ENCODE peak calls at places on chromosomes 6 and 20, in seven cellular contexts. F is endothelial cell, E is fibroblast of lung, X is GM20000, B is foreskin fibroblast, A is Peyer's patch, S is heart left ventricle. W is an unnamed sample.

GRCh38 chr6:150354754-150355571 is 13.8 kb upstream of the IYD start:
- DNase-seq in F (no peak), E (no peak), X (no peak), B (no peak), A (no peak), S (no peak), W (no peak)

GRCh38 chr6:165245287-165245686 is 64.1 kb downstream of the C6orf118 start:
- DNase-seq in F (no peak), E (no peak), X (no peak), B (no peak), A (no peak), S (no peak), W (no peak)

GRCh38 chr20:6711950-6712634 is 55.4 kb upstream of the BMP2 start:
- DNase-seq in F (no peak), E (no peak), X (no peak), B (no peak), A (no peak), S (no peak), W (no peak)

GRCh38 chr6:107811591-107812218 is 12.4 kb downstream of the SCML4 start:
- DNase-seq in F (no peak), E (no peak), X (no peak), B (peak), A (no peak), S (no peak), W (no peak)

GRCh38 chr20:32467506-32468312 is 109.6 kb downstream of the ASXL1 start:
- DNase-seq in F (no peak), E (no peak), X (no peak), B (no peak), A (peak), S (no peak), W (no peak)

GRCh38 chr6:75098709-75099108 is 107.1 kb downstream of the COL12A1 start:
- DNase-seq in F (no peak), E (peak), X (no peak), B (peak), A (no peak), S (peak), W (no peak)

GRCh38 chr20:32164984-32165735 is 42.4 kb downstream of the PLAGL2 start:
- DNase-seq in F (no peak), E (no peak), X (no peak), B (no peak), A (peak), S (no peak), W (no peak)

GRCh38 chr6:111805511-111806181 is 67.6 kb downstream of the FYN start:
- DNase-seq in F (no peak), E (peak), X (peak), B (peak), A (no peak), S (no peak), W (peak)

DNA sequence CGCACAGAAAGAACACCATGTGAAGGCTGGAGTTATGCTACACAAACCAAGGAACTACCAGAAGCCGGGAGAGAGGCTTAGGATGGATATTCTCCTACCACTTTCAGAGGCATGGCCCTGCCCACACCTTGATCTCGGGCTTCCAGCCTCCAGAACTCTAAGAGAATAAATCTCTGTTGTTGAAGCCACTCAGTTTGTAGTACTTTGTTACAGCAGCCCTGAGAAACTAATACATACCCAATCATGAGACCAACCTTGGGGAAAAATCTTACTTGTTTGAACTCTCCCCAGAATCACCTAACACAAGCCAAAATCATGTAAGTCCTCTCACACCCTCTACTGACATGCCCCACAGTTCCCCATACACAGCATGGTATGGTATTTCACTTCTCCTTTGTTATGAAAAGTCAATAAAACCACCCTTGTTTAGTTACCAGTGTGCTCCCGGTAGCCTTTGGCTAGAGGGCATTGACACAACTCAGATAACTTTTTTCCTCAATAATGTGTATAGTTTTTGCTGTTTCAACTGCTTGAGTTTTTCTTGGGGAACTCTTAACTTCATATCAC is 40.7 kb upstream of the SLC2A12 start:
- DNase-seq in F (no peak), E (no peak), X (no peak), B (no peak), A (no peak), S (no peak), W (no peak)
- TF ChIP-seq CTCF in F (no peak), E (no peak), X (no peak), B (no peak), A (no peak), S (no peak), W (no peak)

GRCh38 chr6:56021943-56022342 is 146.6 kb upstream of the BMP5 start:
- DNase-seq in F (no peak), E (no peak), X (no peak), B (no peak), A (no peak), S (no peak), W (no peak)
- TF ChIP-seq CTCF in F (no peak), E (no peak), X (no peak), B (no peak), A (no peak), S (no peak), W (no peak)

GRCh38 chr6:136651982-136652381 is 101.8 kb upstream of the MAP7 start:
- DNase-seq in F (no peak), E (no peak), X (no peak), B (no peak), A (no peak), S (no peak), W (no peak)

GRCh38 chr6:136655251-136656014 is 105.2 kb upstream of the MAP7 start:
- DNase-seq in F (no peak), E (no peak), X (no peak), B (no peak), A (no peak), S (no peak), W (no peak)

GRCh38 chr6:136656121-136656520 is 105.9 kb upstream of the MAP7 start:
- DNase-seq in F (no peak), E (peak), X (no peak), B (no peak), A (no peak), S (no peak), W (no peak)

GRCh38 chr6:136652656-136653055 is 102.4 kb upstream of the MAP7 start:
- DNase-seq in F (no peak), E (no peak), X (no peak), B (no peak), A (no peak), S (no peak), W (no peak)

DNA sequence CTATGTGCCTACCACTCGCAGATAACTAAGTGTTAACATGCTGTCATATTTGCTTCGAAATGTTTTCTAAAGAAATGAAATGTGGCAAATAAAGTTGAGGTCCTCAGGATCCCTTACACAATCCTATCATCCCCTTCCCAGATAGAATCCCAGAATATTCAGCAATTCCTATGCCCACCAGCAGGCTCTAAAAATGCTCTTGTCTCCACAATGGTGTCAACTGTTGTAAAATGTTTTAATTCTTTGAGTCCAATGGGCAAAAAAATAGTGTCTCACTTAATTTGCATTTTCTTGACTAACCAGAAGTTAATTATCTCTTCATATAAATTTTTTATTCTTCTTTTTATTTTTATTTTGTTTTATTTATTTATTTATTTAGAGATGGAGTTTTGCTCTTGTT is 103.9 kb upstream of the MAP7 start:
- DNase-seq in F (no peak), E (no peak), X (no peak), B (no peak), A (no peak), S (no peak), W (no peak)
- TF ChIP-seq CTCF in F (peak), E (peak), X (no peak), B (no peak), A (peak), S (no peak), W (no peak)

GRCh38 chr6:125124250-125124777 is 29.3 kb upstream of the TPD52L1 start:
- DNase-seq in F (no peak), E (no peak), X (no peak), B (no peak), A (no peak), S (no peak), W (no peak)
- TF ChIP-seq CTCF in F (no peak), E (no peak), X (no peak), B (no peak), A (no peak), S (no peak), W (no peak)

DNA sequence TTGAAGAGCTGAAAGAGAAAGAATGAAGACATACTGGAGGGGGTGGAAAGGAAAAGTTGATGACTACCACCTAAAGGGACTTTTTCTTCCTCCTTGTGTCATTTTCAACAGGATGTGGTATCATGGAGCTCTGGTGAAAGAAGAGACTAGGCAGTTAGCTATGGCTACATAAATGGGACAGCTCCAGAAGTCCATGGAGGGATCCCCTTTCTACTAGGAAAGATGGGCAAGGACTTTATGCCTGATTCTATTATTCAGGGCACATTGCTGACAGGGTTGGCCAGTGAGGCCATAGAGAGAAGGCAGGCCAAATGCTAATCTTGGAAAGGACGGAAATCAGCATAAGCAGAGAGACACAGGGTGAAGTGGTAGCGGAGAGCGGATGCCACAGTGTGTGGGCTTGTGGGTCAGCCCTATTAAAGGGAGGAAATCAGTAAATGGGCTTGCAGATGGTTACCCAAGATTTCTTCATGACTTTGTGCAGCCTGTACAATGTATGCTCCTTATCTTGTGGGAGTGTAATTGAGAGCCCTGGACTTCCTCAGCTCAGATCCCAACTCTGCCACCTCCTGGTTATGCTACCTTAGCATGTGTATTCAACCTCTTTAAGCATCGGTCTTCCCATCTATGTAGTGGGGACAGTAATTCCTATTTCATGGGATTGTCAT is 77.4 kb upstream of the TMEM170B start:
- DNase-seq in F (no peak), E (no peak), X (peak), B (peak), A (no peak), S (no peak), W (peak)
- TF ChIP-seq CTCF in F (no peak), E (no peak), X (no peak), B (no peak), A (no peak), S (peak), W (no peak)

GRCh38 chr20:19073584-19074198 is 138.8 kb upstream of the SLC24A3 start:
- DNase-seq in F (no peak), E (no peak), X (no peak), B (no peak), A (no peak), S (no peak), W (no peak)
- TF ChIP-seq CTCF in F (peak), E (no peak), X (no peak), B (no peak), A (no peak), S (peak), W (no peak)

GRCh38 chr6:4844108-4844507 is 67.9 kb downstream of the CDYL start:
- DNase-seq in F (no peak), E (no peak), X (no peak), B (no peak), A (no peak), S (no peak), W (no peak)
- TF ChIP-seq CTCF in F (peak), E (no peak), X (peak), B (no peak), A (no peak), S (peak), W (no peak)

GRCh38 chr20:653590-654426 is 808 bp upstream of the SRXN1 start:
- DNase-seq in F (no peak), E (no peak), X (no peak), B (no peak), A (no peak), S (no peak), W (no peak)
- TF ChIP-seq CTCF in F (peak), E (no peak), X (no peak), B (no peak), A (no peak), S (no peak), W (no peak)

DNA sequence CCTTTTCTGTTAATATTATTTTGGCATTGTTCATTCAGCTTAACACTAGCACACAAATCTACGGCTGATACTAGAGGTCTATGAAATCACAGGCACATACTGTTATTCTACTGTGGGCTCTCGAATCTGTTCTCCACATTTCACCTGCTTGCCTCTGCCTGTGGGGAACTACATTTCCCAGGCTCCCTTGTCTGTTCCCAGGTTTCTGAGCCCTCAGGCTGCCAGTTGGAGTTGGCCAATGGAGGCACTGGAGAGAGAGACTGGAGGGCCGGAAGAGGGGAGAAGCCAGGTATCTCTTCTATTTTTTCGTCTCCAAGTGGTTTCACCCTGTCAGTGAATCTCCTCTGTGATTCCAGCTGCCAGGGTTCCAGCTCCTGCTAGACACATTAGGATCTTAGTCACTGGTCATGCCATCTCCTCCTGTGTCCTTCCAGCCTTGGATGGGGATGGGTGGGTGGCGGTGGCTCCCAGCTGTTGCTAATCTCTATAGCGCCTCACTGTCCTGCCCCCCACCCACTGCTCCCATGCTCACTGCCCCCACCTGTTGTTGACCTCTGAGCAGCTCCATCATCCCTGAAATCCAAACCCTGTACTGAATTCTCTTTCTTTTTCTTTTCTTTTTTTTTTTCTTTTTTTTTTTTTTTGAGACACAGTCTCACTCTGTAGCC is 188.2 kb downstream of the LRFN2 start:
- DNase-seq in F (no peak), E (no peak), X (no peak), B (no peak), A (no peak), S (no peak), W (no peak)
- TF ChIP-seq CTCF in F (no peak), E (no peak), X (no peak), B (no peak), A (no peak), S (no peak), W (no peak)